ENCODE peak calls at places on chromosomes 7 and 10, in ten cellular contexts. One of them, this sample, is unnamed.

GRCh38 chr10:28331821-28332220 is 29.0 kb upstream of the MPP7 start:
- DNase-seq in endothelial cell: no peak
- DNase-seq in neural crest cell: no peak
- DNase-seq in uterus: no peak
- DNase-seq in Calu3: no peak
- DNase-seq in AG04450: peak; percentile 85
- DNase-seq in body of pancreas: peak; percentile 25
- DNase-seq in thyroid gland: no peak
- DNase-seq in tibial nerve: no peak
- DNase-seq in CD8-positive, alpha-beta T cell: no peak
- DNase-seq in this sample: no peak

GRCh38 chr10:132447446-132448247 is 50.6 kb downstream of the PWWP2B start:
- DNase-seq in AG04450: peak; percentile 18
- DNase-seq in endothelial cell: no peak
- DNase-seq in uterus: no peak
- DNase-seq in tibial nerve: no peak
- DNase-seq in CD8-positive, alpha-beta T cell: peak; percentile 61
- DNase-seq in neural crest cell: no peak
- DNase-seq in Calu3: peak; percentile 46
- DNase-seq in thyroid gland: peak; percentile 64
- DNase-seq in body of pancreas: peak; percentile 81
- DNase-seq in this sample: peak; percentile 43

GRCh38 chr7:25496394-25497103 is 268.3 kb upstream of the NPVF start:
- DNase-seq in body of pancreas: no peak
- DNase-seq in uterus: no peak
- DNase-seq in CD8-positive, alpha-beta T cell: no peak
- DNase-seq in thyroid gland: no peak
- DNase-seq in AG04450: no peak
- DNase-seq in tibial nerve: peak; percentile 17
- DNase-seq in endothelial cell: no peak
- DNase-seq in Calu3: no peak
- DNase-seq in neural crest cell: no peak
- DNase-seq in this sample: no peak

GRCh38 chr10:70234668-70235447 is 1.6 kb upstream of the PPA1 start:
- DNase-seq in endothelial cell: no peak
- DNase-seq in uterus: peak; percentile 37
- DNase-seq in neural crest cell: no peak
- DNase-seq in Calu3: no peak
- DNase-seq in body of pancreas: no peak
- DNase-seq in CD8-positive, alpha-beta T cell: no peak
- DNase-seq in AG04450: peak; percentile 30
- DNase-seq in tibial nerve: peak; percentile 79
- DNase-seq in thyroid gland: no peak
- DNase-seq in this sample: no peak

GRCh38 chr10:113060221-113061053 is 110.4 kb downstream of the TCF7L2 start:
- DNase-seq in body of pancreas: no peak
- DNase-seq in tibial nerve: peak; percentile 56
- DNase-seq in AG04450: no peak
- DNase-seq in endothelial cell: peak; percentile 15
- DNase-seq in neural crest cell: no peak
- DNase-seq in thyroid gland: peak; percentile 65
- DNase-seq in uterus: no peak
- DNase-seq in Calu3: no peak
- DNase-seq in CD8-positive, alpha-beta T cell: no peak
- DNase-seq in this sample: no peak

GRCh38 chr7:25720427-25720826 is 431.6 kb upstream of the NFE2L3 start:
- DNase-seq in uterus: no peak
- DNase-seq in AG04450: no peak
- DNase-seq in tibial nerve: no peak
- DNase-seq in thyroid gland: peak; percentile 16
- DNase-seq in Calu3: no peak
- DNase-seq in endothelial cell: no peak
- DNase-seq in neural crest cell: no peak
- DNase-seq in body of pancreas: no peak
- DNase-seq in CD8-positive, alpha-beta T cell: no peak
- DNase-seq in this sample: no peak

GRCh38 chr7:8515786-8516185 is 82.4 kb downstream of the NXPH1 start:
- DNase-seq in body of pancreas: no peak
- DNase-seq in tibial nerve: no peak
- DNase-seq in endothelial cell: no peak
- DNase-seq in AG04450: no peak
- DNase-seq in neural crest cell: no peak
- DNase-seq in CD8-positive, alpha-beta T cell: no peak
- DNase-seq in uterus: no peak
- DNase-seq in Calu3: no peak
- DNase-seq in thyroid gland: no peak
- DNase-seq in this sample: no peak

GRCh38 chr7:12067156-12067831 is 143.8 kb upstream of the TMEM106B start:
- DNase-seq in tibial nerve: peak; percentile 52
- DNase-seq in body of pancreas: peak; percentile 54
- DNase-seq in thyroid gland: peak; percentile 40
- DNase-seq in uterus: peak; percentile 45
- DNase-seq in CD8-positive, alpha-beta T cell: peak; percentile 44
- DNase-seq in AG04450: peak; percentile 46
- DNase-seq in endothelial cell: peak; percentile 64
- DNase-seq in neural crest cell: peak; percentile 46
- DNase-seq in Calu3: peak; percentile 89
- DNase-seq in this sample: no peak

GRCh38 chr7:75756340-75757297 is 15.4 kb downstream of the CCL26 start:
- DNase-seq in endothelial cell: peak; percentile 37
- DNase-seq in AG04450: no peak
- DNase-seq in thyroid gland: no peak
- DNase-seq in CD8-positive, alpha-beta T cell: no peak
- DNase-seq in tibial nerve: no peak
- DNase-seq in uterus: no peak
- DNase-seq in Calu3: peak; percentile 36
- DNase-seq in neural crest cell: peak; percentile 8
- DNase-seq in body of pancreas: no peak
- DNase-seq in this sample: no peak

GRCh38 chr10:8919291-8919690 is 864.8 kb downstream of the GATA3 start:
- DNase-seq in Calu3: no peak
- DNase-seq in AG04450: no peak
- DNase-seq in body of pancreas: no peak
- DNase-seq in thyroid gland: no peak
- DNase-seq in endothelial cell: no peak
- DNase-seq in uterus: no peak
- DNase-seq in tibial nerve: no peak
- DNase-seq in neural crest cell: no peak
- DNase-seq in CD8-positive, alpha-beta T cell: no peak
- DNase-seq in this sample: no peak

GRCh38 chr10:6068006-6068405 is 5.8 kb upstream of the IL2RA start:
- DNase-seq in uterus: no peak
- DNase-seq in AG04450: no peak
- DNase-seq in Calu3: no peak
- DNase-seq in body of pancreas: peak; percentile 0
- DNase-seq in thyroid gland: no peak
- DNase-seq in tibial nerve: no peak
- DNase-seq in neural crest cell: no peak
- DNase-seq in endothelial cell: no peak
- DNase-seq in CD8-positive, alpha-beta T cell: no peak
- DNase-seq in this sample: no peak

GRCh38 chr10:106608101-106608500 is 556.4 kb downstream of the SORCS1 start:
- DNase-seq in thyroid gland: no peak
- DNase-seq in CD8-positive, alpha-beta T cell: no peak
- DNase-seq in Calu3: no peak
- DNase-seq in body of pancreas: no peak
- DNase-seq in neural crest cell: no peak
- DNase-seq in AG04450: no peak
- DNase-seq in uterus: no peak
- DNase-seq in endothelial cell: no peak
- DNase-seq in tibial nerve: no peak
- DNase-seq in this sample: no peak

GRCh38 chr10:106612381-106612780 is 552.1 kb downstream of the SORCS1 start:
- DNase-seq in endothelial cell: no peak
- DNase-seq in body of pancreas: no peak
- DNase-seq in uterus: no peak
- DNase-seq in neural crest cell: no peak
- DNase-seq in CD8-positive, alpha-beta T cell: no peak
- DNase-seq in tibial nerve: no peak
- DNase-seq in Calu3: no peak
- DNase-seq in AG04450: no peak
- DNase-seq in thyroid gland: no peak
- DNase-seq in this sample: no peak

GRCh38 chr10:106609466-106609865 is 555.0 kb downstream of the SORCS1 start:
- DNase-seq in thyroid gland: no peak
- DNase-seq in uterus: no peak
- DNase-seq in CD8-positive, alpha-beta T cell: no peak
- DNase-seq in AG04450: no peak
- DNase-seq in endothelial cell: no peak
- DNase-seq in body of pancreas: no peak
- DNase-seq in Calu3: no peak
- DNase-seq in neural crest cell: no peak
- DNase-seq in tibial nerve: no peak
- DNase-seq in this sample: no peak

GRCh38 chr10:106614293-106614692 is 550.2 kb downstream of the SORCS1 start:
- DNase-seq in neural crest cell: no peak
- DNase-seq in AG04450: no peak
- DNase-seq in Calu3: no peak
- DNase-seq in thyroid gland: no peak
- DNase-seq in tibial nerve: no peak
- DNase-seq in uterus: no peak
- DNase-seq in body of pancreas: no peak
- DNase-seq in endothelial cell: no peak
- DNase-seq in CD8-positive, alpha-beta T cell: no peak
- DNase-seq in this sample: no peak

GRCh38 chr10:106609867-106610266 is 554.6 kb downstream of the SORCS1 start:
- DNase-seq in neural crest cell: no peak
- DNase-seq in uterus: no peak
- DNase-seq in thyroid gland: no peak
- DNase-seq in tibial nerve: no peak
- DNase-seq in CD8-positive, alpha-beta T cell: no peak
- DNase-seq in Calu3: no peak
- DNase-seq in AG04450: no peak
- DNase-seq in endothelial cell: no peak
- DNase-seq in body of pancreas: no peak
- DNase-seq in this sample: no peak
- TF ChIP-seq CTCF in neural crest cell: peak; percentile 46
- TF ChIP-seq CTCF in uterus: no peak
- TF ChIP-seq CTCF in thyroid gland: no peak
- TF ChIP-seq CTCF in tibial nerve: no peak
- TF ChIP-seq CTCF in CD8-positive, alpha-beta T cell: no peak
- TF ChIP-seq CTCF in Calu3: no peak
- TF ChIP-seq CTCF in AG04450: no peak
- TF ChIP-seq CTCF in endothelial cell: peak; percentile 61
- TF ChIP-seq CTCF in body of pancreas: no peak
- TF ChIP-seq CTCF in this sample: peak; percentile 23

GRCh38 chr7:156954941-156955340 is 5.4 kb downstream of the NOM1 start:
- DNase-seq in AG04450: no peak
- DNase-seq in endothelial cell: no peak
- DNase-seq in uterus: no peak
- DNase-seq in thyroid gland: no peak
- DNase-seq in body of pancreas: no peak
- DNase-seq in CD8-positive, alpha-beta T cell: no peak
- DNase-seq in neural crest cell: no peak
- DNase-seq in Calu3: no peak
- DNase-seq in tibial nerve: no peak
- DNase-seq in this sample: no peak
- TF ChIP-seq CTCF in AG04450: no peak
- TF ChIP-seq CTCF in endothelial cell: no peak
- TF ChIP-seq CTCF in uterus: no peak
- TF ChIP-seq CTCF in thyroid gland: no peak
- TF ChIP-seq CTCF in body of pancreas: no peak
- TF ChIP-seq CTCF in CD8-positive, alpha-beta T cell: no peak
- TF ChIP-seq CTCF in neural crest cell: no peak
- TF ChIP-seq CTCF in Calu3: no peak
- TF ChIP-seq CTCF in tibial nerve: no peak
- TF ChIP-seq CTCF in this sample: no peak

GRCh38 chr7:132656846-132657776 is 80.8 kb upstream of the PLXNA4 start:
- DNase-seq in body of pancreas: no peak
- DNase-seq in uterus: no peak
- DNase-seq in neural crest cell: no peak
- DNase-seq in tibial nerve: no peak
- DNase-seq in CD8-positive, alpha-beta T cell: no peak
- DNase-seq in endothelial cell: no peak
- DNase-seq in AG04450: no peak
- DNase-seq in thyroid gland: no peak
- DNase-seq in Calu3: peak; percentile 9
- DNase-seq in this sample: no peak

GRCh38 chr7:132655071-132655761 is 78.9 kb upstream of the PLXNA4 start:
- DNase-seq in body of pancreas: peak; percentile 16
- DNase-seq in uterus: peak; percentile 21
- DNase-seq in endothelial cell: peak; percentile 57
- DNase-seq in tibial nerve: peak; percentile 31
- DNase-seq in thyroid gland: peak; percentile 19
- DNase-seq in AG04450: no peak
- DNase-seq in CD8-positive, alpha-beta T cell: peak; percentile 22
- DNase-seq in neural crest cell: no peak
- DNase-seq in Calu3: no peak
- DNase-seq in this sample: no peak

GRCh38 chr7:132653364-132653930 is 77.2 kb upstream of the PLXNA4 start:
- DNase-seq in tibial nerve: no peak
- DNase-seq in CD8-positive, alpha-beta T cell: no peak
- DNase-seq in endothelial cell: no peak
- DNase-seq in neural crest cell: no peak
- DNase-seq in uterus: no peak
- DNase-seq in AG04450: no peak
- DNase-seq in body of pancreas: no peak
- DNase-seq in Calu3: no peak
- DNase-seq in thyroid gland: no peak
- DNase-seq in this sample: no peak

GRCh38 chr7:132652507-132652906 is 76.2 kb upstream of the PLXNA4 start:
- DNase-seq in thyroid gland: no peak
- DNase-seq in CD8-positive, alpha-beta T cell: no peak
- DNase-seq in endothelial cell: no peak
- DNase-seq in tibial nerve: no peak
- DNase-seq in AG04450: no peak
- DNase-seq in body of pancreas: no peak
- DNase-seq in neural crest cell: no peak
- DNase-seq in uterus: no peak
- DNase-seq in Calu3: no peak
- DNase-seq in this sample: no peak

GRCh38 chr7:132654150-132654549 is 77.9 kb upstream of the PLXNA4 start:
- DNase-seq in thyroid gland: no peak
- DNase-seq in body of pancreas: no peak
- DNase-seq in endothelial cell: peak; percentile 17
- DNase-seq in tibial nerve: no peak
- DNase-seq in Calu3: no peak
- DNase-seq in uterus: no peak
- DNase-seq in CD8-positive, alpha-beta T cell: no peak
- DNase-seq in neural crest cell: no peak
- DNase-seq in AG04450: no peak
- DNase-seq in this sample: no peak
- TF ChIP-seq CTCF in thyroid gland: no peak
- TF ChIP-seq CTCF in body of pancreas: no peak
- TF ChIP-seq CTCF in endothelial cell: peak; percentile 38
- TF ChIP-seq CTCF in tibial nerve: no peak
- TF ChIP-seq CTCF in Calu3: no peak
- TF ChIP-seq CTCF in uterus: no peak
- TF ChIP-seq CTCF in CD8-positive, alpha-beta T cell: no peak
- TF ChIP-seq CTCF in neural crest cell: peak; percentile 51
- TF ChIP-seq CTCF in AG04450: peak; percentile 35
- TF ChIP-seq CTCF in this sample: peak; percentile 48

GRCh38 chr10:2576892-2577291 is 490.5 kb upstream of the PFKP start:
- DNase-seq in AG04450: no peak
- DNase-seq in thyroid gland: no peak
- DNase-seq in CD8-positive, alpha-beta T cell: no peak
- DNase-seq in body of pancreas: no peak
- DNase-seq in uterus: no peak
- DNase-seq in neural crest cell: no peak
- DNase-seq in endothelial cell: no peak
- DNase-seq in tibial nerve: no peak
- DNase-seq in Calu3: no peak
- DNase-seq in this sample: no peak

GRCh38 chr10:2572611-2573010 is 494.7 kb upstream of the PFKP start:
- DNase-seq in thyroid gland: no peak
- DNase-seq in endothelial cell: no peak
- DNase-seq in body of pancreas: no peak
- DNase-seq in CD8-positive, alpha-beta T cell: no peak
- DNase-seq in uterus: no peak
- DNase-seq in Calu3: no peak
- DNase-seq in AG04450: no peak
- DNase-seq in neural crest cell: no peak
- DNase-seq in tibial nerve: no peak
- DNase-seq in this sample: no peak

GRCh38 chr10:2575460-2575859 is 491.9 kb upstream of the PFKP start:
- DNase-seq in thyroid gland: no peak
- DNase-seq in AG04450: no peak
- DNase-seq in neural crest cell: no peak
- DNase-seq in uterus: no peak
- DNase-seq in Calu3: no peak
- DNase-seq in CD8-positive, alpha-beta T cell: no peak
- DNase-seq in endothelial cell: no peak
- DNase-seq in body of pancreas: no peak
- DNase-seq in tibial nerve: no peak
- DNase-seq in this sample: no peak
- TF ChIP-seq CTCF in thyroid gland: no peak
- TF ChIP-seq CTCF in AG04450: no peak
- TF ChIP-seq CTCF in neural crest cell: no peak
- TF ChIP-seq CTCF in uterus: no peak
- TF ChIP-seq CTCF in Calu3: no peak
- TF ChIP-seq CTCF in CD8-positive, alpha-beta T cell: no peak
- TF ChIP-seq CTCF in endothelial cell: no peak
- TF ChIP-seq CTCF in body of pancreas: no peak
- TF ChIP-seq CTCF in tibial nerve: no peak
- TF ChIP-seq CTCF in this sample: no peak

This sample was measured in retinal pigment epithelial cell.